ENCODE peak calls at places on chromosomes 12 and 14, in five cellular contexts. One of them, this sample, is unnamed.

GRCh38 chr12:42673535-42673934 is 84.0 kb upstream of the PRICKLE1 start:
- DNase-seq in endothelial cell: no peak
- DNase-seq in adrenal gland: no peak
- DNase-seq in uterus: no peak
- DNase-seq in cardiac fibroblast: no peak
- DNase-seq in this sample: no peak

GRCh38 chr12:100995201-100995600 is 200.6 kb downstream of the ANO4 start:
- DNase-seq in endothelial cell: no peak
- DNase-seq in adrenal gland: no peak
- DNase-seq in uterus: no peak
- DNase-seq in cardiac fibroblast: peak
- DNase-seq in this sample: no peak

GRCh38 chr12:2853626-2854025 is 3.2 kb downstream of the TEX52 start:
- DNase-seq in endothelial cell: peak
- DNase-seq in adrenal gland: peak
- DNase-seq in uterus: peak
- DNase-seq in cardiac fibroblast: peak
- DNase-seq in this sample: peak

GRCh38 chr12:121800694-121801600 is 2.9 kb upstream of the SETD1B start:
- DNase-seq in endothelial cell: no peak
- DNase-seq in adrenal gland: peak
- DNase-seq in uterus: peak
- DNase-seq in cardiac fibroblast: peak
- DNase-seq in this sample: peak

GRCh38 chr14:89291351-89291940 is 125.6 kb downstream of the FOXN3 start:
- DNase-seq in endothelial cell: no peak
- DNase-seq in adrenal gland: no peak
- DNase-seq in uterus: no peak
- DNase-seq in cardiac fibroblast: no peak
- DNase-seq in this sample: no peak

GRCh38 chr12:94262228-94263010 is 114.0 kb downstream of the PLXNC1 start:
- DNase-seq in endothelial cell: no peak
- DNase-seq in adrenal gland: peak
- DNase-seq in uterus: peak
- DNase-seq in cardiac fibroblast: peak
- DNase-seq in this sample: peak

GRCh38 chr12:15979096-15980091 is 68.3 kb downstream of the DERA start:
- DNase-seq in endothelial cell: peak
- DNase-seq in adrenal gland: no peak
- DNase-seq in uterus: no peak
- DNase-seq in cardiac fibroblast: peak
- DNase-seq in this sample: peak

GRCh38 chr14:41785696-41786095 is 179.0 kb downstream of the LRFN5 start:
- DNase-seq in endothelial cell: no peak
- DNase-seq in adrenal gland: no peak
- DNase-seq in uterus: no peak
- DNase-seq in cardiac fibroblast: no peak
- DNase-seq in this sample: no peak

GRCh38 chr12:59850268-59850667 is 254.4 kb downstream of the SLC16A7 start:
- DNase-seq in endothelial cell: no peak
- DNase-seq in adrenal gland: no peak
- DNase-seq in uterus: no peak
- DNase-seq in cardiac fibroblast: no peak
- DNase-seq in this sample: no peak

GRCh38 chr12:96112733-96113132 is 77.3 kb upstream of the LTA4H start:
- DNase-seq in endothelial cell: no peak
- DNase-seq in adrenal gland: no peak
- DNase-seq in uterus: no peak
- DNase-seq in cardiac fibroblast: no peak
- DNase-seq in this sample: no peak

GRCh38 chr14:97723834-97724770 is 926.9 kb downstream of the VRK1 start:
- DNase-seq in endothelial cell: no peak
- DNase-seq in adrenal gland: no peak
- DNase-seq in uterus: no peak
- DNase-seq in cardiac fibroblast: no peak
- DNase-seq in this sample: no peak

GRCh38 chr14:29805415-29806123 is 122.1 kb downstream of the PRKD1 start:
- DNase-seq in endothelial cell: no peak
- DNase-seq in adrenal gland: peak
- DNase-seq in uterus: peak
- DNase-seq in cardiac fibroblast: peak
- DNase-seq in this sample: no peak

GRCh38 chr12:85658236-85658635 is 178.0 kb downstream of the RASSF9 start:
- DNase-seq in endothelial cell: no peak
- DNase-seq in adrenal gland: no peak
- DNase-seq in uterus: no peak
- DNase-seq in cardiac fibroblast: no peak
- DNase-seq in this sample: no peak

GRCh38 chr12:39915249-39915648 is 190.6 kb downstream of the SLC2A13 start:
- DNase-seq in endothelial cell: no peak
- DNase-seq in adrenal gland: no peak
- DNase-seq in uterus: no peak
- DNase-seq in cardiac fibroblast: no peak
- DNase-seq in this sample: no peak

GRCh38 chr12:121216102-121216501 is 6.2 kb downstream of the P2RX4 start:
- DNase-seq in endothelial cell: no peak
- DNase-seq in adrenal gland: no peak
- DNase-seq in uterus: no peak
- DNase-seq in cardiac fibroblast: no peak
- DNase-seq in this sample: no peak

GRCh38 chr14:39230416-39230815 is 3.3 kb upstream of the MIA2 start:
- DNase-seq in endothelial cell: no peak
- DNase-seq in adrenal gland: no peak
- DNase-seq in uterus: no peak
- DNase-seq in cardiac fibroblast: peak
- DNase-seq in this sample: no peak

GRCh38 chr14:39229222-39229543 is 4.5 kb upstream of the MIA2 start:
- DNase-seq in endothelial cell: no peak
- DNase-seq in adrenal gland: no peak
- DNase-seq in uterus: no peak
- DNase-seq in cardiac fibroblast: peak
- DNase-seq in this sample: no peak

GRCh38 chr14:39229601-39230110 is 4.1 kb upstream of the MIA2 start:
- DNase-seq in endothelial cell: no peak
- DNase-seq in adrenal gland: no peak
- DNase-seq in uterus: no peak
- DNase-seq in cardiac fibroblast: no peak
- DNase-seq in this sample: no peak

GRCh38 chr14:39233680-39234326 is at the start of gene MIA2:
- DNase-seq in endothelial cell: no peak
- DNase-seq in adrenal gland: no peak
- DNase-seq in uterus: no peak
- DNase-seq in cardiac fibroblast: no peak
- DNase-seq in this sample: no peak

DNA sequence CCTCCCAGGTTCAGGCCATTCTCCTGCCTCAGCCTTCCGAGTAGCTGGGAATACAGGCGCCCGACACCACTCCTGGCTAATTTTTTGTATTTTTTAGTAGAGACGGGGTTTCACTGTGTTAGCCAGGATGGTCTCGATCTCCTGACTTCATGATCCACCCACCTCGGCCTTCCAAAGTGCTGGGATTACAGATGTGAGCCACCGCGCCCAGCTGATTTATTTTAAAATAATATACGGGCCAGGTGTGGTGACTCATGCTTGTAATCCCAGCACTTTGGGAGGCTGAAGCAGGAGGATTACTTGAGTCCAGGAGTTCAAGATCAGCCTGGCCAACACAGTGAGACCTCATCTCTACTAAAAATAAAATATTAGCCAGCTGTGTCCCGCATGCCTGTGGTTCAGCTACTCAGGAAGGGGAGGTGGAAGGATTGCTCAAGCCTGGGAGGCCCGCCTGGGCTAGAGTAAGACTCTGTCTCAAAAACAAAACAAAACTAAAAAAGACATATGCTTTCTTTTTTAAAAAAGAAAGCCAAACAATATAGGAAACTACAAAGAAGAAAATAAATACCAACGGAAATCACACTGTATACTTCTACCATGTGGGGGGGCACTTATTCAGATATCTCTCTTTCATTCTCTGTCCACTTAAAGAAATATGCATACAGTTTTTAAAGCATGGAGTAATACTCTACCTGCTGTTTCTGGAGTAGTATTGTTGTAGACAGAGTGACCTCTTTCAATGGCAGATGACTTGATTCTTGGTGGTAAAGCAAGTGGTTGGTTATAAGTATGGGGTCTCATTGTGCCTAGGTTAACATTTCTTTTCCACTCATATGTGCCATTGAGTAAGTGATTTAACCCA is 930 bp upstream of the MIA2 start:
- DNase-seq in endothelial cell: peak
- DNase-seq in adrenal gland: no peak
- DNase-seq in uterus: no peak
- DNase-seq in cardiac fibroblast: peak
- DNase-seq in this sample: no peak
- TF ChIP-seq CTCF in endothelial cell: no peak
- TF ChIP-seq CTCF in adrenal gland: no peak
- TF ChIP-seq CTCF in uterus: no peak
- TF ChIP-seq CTCF in cardiac fibroblast: no peak
- TF ChIP-seq CTCF in this sample: no peak

GRCh38 chr12:118357327-118358007 is 15.2 kb downstream of the TAOK3 start:
- DNase-seq in endothelial cell: no peak
- DNase-seq in adrenal gland: peak
- DNase-seq in uterus: no peak
- DNase-seq in cardiac fibroblast: peak
- DNase-seq in this sample: peak
- TF ChIP-seq CTCF in endothelial cell: peak
- TF ChIP-seq CTCF in adrenal gland: no peak
- TF ChIP-seq CTCF in uterus: no peak
- TF ChIP-seq CTCF in cardiac fibroblast: peak
- TF ChIP-seq CTCF in this sample: no peak

GRCh38 chr14:63460594-63461132 is 82.5 kb downstream of the PPP2R5E start:
- DNase-seq in endothelial cell: no peak
- DNase-seq in adrenal gland: no peak
- DNase-seq in uterus: no peak
- DNase-seq in cardiac fibroblast: no peak
- DNase-seq in this sample: no peak
- TF ChIP-seq CTCF in endothelial cell: no peak
- TF ChIP-seq CTCF in adrenal gland: no peak
- TF ChIP-seq CTCF in uterus: no peak
- TF ChIP-seq CTCF in cardiac fibroblast: no peak
- TF ChIP-seq CTCF in this sample: no peak

DNA sequence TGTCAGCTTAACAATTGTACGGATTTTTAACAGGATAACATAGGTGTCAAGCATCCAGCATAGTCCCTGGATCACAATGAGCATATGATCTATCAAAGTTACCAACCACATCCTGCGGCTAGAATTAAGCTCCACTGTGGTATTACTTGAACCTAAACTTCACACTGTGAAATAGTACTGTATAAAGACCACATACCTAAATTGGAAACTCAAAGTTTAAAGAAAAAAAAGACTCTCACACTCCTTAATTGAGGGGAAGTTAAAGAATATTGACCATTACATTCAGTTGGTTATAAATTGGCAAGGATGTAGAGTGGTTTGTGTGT is 133.0 kb upstream of the PZP start:
- DNase-seq in endothelial cell: no peak
- DNase-seq in adrenal gland: no peak
- DNase-seq in uterus: no peak
- DNase-seq in cardiac fibroblast: no peak
- DNase-seq in this sample: no peak
- TF ChIP-seq CTCF in endothelial cell: no peak
- TF ChIP-seq CTCF in adrenal gland: no peak
- TF ChIP-seq CTCF in uterus: no peak
- TF ChIP-seq CTCF in cardiac fibroblast: no peak
- TF ChIP-seq CTCF in this sample: no peak

DNA sequence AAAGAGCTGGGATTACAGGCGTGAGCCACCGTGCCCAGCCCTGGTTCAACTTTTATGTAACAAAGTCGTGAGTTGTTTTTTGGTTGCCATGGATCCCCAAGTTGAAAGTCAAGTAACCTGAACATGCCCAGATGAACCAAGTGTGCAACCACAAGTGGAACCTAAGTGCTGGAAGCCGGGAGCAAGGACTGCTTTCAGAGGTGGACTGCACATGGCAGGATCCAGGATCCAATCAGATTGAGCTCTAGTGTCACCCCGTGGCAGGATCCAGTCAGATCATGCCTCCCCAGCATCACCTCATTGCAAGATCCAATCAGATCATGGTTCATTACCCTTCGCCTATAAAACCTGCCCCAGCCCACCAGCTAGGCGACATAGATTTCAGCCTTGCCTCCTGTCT is 43.8 kb upstream of the VASH1 start:
- DNase-seq in endothelial cell: no peak
- DNase-seq in adrenal gland: no peak
- DNase-seq in uterus: no peak
- DNase-seq in cardiac fibroblast: no peak
- DNase-seq in this sample: no peak
- TF ChIP-seq CTCF in endothelial cell: no peak
- TF ChIP-seq CTCF in adrenal gland: no peak
- TF ChIP-seq CTCF in uterus: no peak
- TF ChIP-seq CTCF in cardiac fibroblast: no peak
- TF ChIP-seq CTCF in this sample: no peak